ENCODE peak calls at places on chromosomes 13 and 19, in seven cellular contexts. X, D, A, Q, B, J and I are unnamed samples.
A peak's percentile ranks its signal among the peaks of the same experiment; 100 is the strongest.

GRCh38 chr13:113918981-113919646 is 54.8 kb downstream of the C13orf46 start:
- DNase-seq in X (peak; percentile 46), D (no peak), A (peak; percentile 52), Q (no peak), B (no peak), J (no peak), I (peak; percentile 61)

GRCh38 chr19:49553451-49554271 is 25.9 kb downstream of the RCN3 start:
- DNase-seq in X (no peak), D (no peak), A (no peak), Q (no peak), B (no peak), J (no peak), I (no peak)

GRCh38 chr19:7554990-7555864 is 19.7 kb downstream of the PNPLA6 start:
- DNase-seq in X (no peak), D (peak; percentile 61), A (no peak), Q (no peak), B (no peak), J (peak; percentile 51), I (no peak)

GRCh38 chr13:113596321-113597200 is 12.0 kb downstream of the TFDP1 start:
- DNase-seq in X (peak; percentile 24), D (peak; percentile 36), A (peak; percentile 44), Q (no peak), B (no peak), J (no peak), I (no peak)

GRCh38 chr13:112629161-112629560 is 41.2 kb upstream of the TUBGCP3 start:
- DNase-seq in X (peak; percentile 5), D (no peak), A (no peak), Q (no peak), B (no peak), J (no peak), I (no peak)

GRCh38 chr13:78876915-78877549 is 218.1 kb upstream of the OBI1 start:
- DNase-seq in X (no peak), D (no peak), A (no peak), Q (no peak), B (no peak), J (no peak), I (no peak)

GRCh38 chr13:44149821-44150220 is 223.8 kb upstream of the SERP2 start:
- DNase-seq in X (no peak), D (no peak), A (no peak), Q (no peak), B (no peak), J (no peak), I (no peak)

GRCh38 chr13:96297360-96297759 is 207.5 kb downstream of the HS6ST3 start:
- DNase-seq in X (no peak), D (no peak), A (no peak), Q (no peak), B (no peak), J (no peak), I (no peak)

GRCh38 chr13:23806874-23807522 is 82.2 kb downstream of the MIPEP start:
- DNase-seq in X (no peak), D (no peak), A (no peak), Q (no peak), B (no peak), J (no peak), I (no peak)

GRCh38 chr13:70812481-70812880 is 704.2 kb upstream of the KLHL1 start:
- DNase-seq in X (no peak), D (no peak), A (no peak), Q (no peak), B (no peak), J (no peak), I (no peak)

GRCh38 chr13:113912596-113912995 is 48.7 kb upstream of the GAS6 start:
- DNase-seq in X (no peak), D (no peak), A (no peak), Q (no peak), B (no peak), J (no peak), I (no peak)

GRCh38 chr19:49590971-49591730 is at the start of gene PRR12:
- DNase-seq in X (no peak), D (peak; percentile 74), A (no peak), Q (peak; percentile 64), B (peak; percentile 64), J (peak; percentile 83), I (no peak)

GRCh38 chr19:8366961-8367326 is 3.0 kb downstream of the ANGPTL4 start:
- DNase-seq in X (no peak), D (no peak), A (no peak), Q (peak; percentile 47), B (no peak), J (peak; percentile 66), I (no peak)

GRCh38 chr13:80726895-80727294 is 386.0 kb upstream of the SPRY2 start:
- DNase-seq in X (no peak), D (no peak), A (no peak), Q (no peak), B (no peak), J (no peak), I (no peak)

GRCh38 chr19:1407662-1408299 is 395 bp downstream of the DAZAP1 start:
- DNase-seq in X (no peak), D (peak; percentile 73), A (no peak), Q (peak; percentile 62), B (peak; percentile 32), J (peak; percentile 74), I (no peak)

GRCh38 chr13:80048030-80048429 is 292.9 kb downstream of the SPRY2 start:
- DNase-seq in X (no peak), D (no peak), A (no peak), Q (no peak), B (no peak), J (no peak), I (no peak)

GRCh38 chr19:46970815-46971214 is 48.8 kb upstream of the NPAS1 start:
- DNase-seq in X (no peak), D (no peak), A (no peak), Q (peak; percentile 84), B (no peak), J (no peak), I (no peak)

GRCh38 chr13:73767191-73767741 is 366.9 kb downstream of the KLF12 start:
- DNase-seq in X (no peak), D (no peak), A (no peak), Q (no peak), B (no peak), J (no peak), I (no peak)

DNA sequence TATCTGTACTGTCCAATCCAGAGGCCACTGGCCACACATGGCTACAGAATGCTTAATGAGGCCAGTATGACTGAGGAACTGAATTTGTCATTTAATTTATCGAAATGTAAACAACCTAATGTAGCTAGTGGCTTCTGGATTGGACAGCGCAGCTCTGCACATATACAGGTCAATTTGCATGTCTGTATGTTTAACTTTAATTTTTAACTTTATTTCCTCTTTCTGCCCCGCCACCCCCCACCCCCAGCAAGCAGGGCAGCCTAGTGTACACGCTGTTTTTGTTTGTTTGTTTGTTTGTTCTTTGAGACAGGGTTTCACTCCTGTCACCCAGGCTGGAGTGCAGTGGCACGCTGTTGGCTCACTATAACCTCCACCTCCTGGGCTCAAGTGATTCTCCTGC is 15.5 kb downstream of the ZSWIM9 start:
- DNase-seq in X (no peak), D (no peak), A (no peak), Q (no peak), B (no peak), J (no peak), I (peak; percentile 28)
- H3K4me3 ChIP-seq in X (no peak overlapping the region), D (no peak overlapping the region), A (no peak overlapping the region), Q (no peak overlapping the region), B (no peak overlapping the region), J (no peak overlapping the region), I (no peak overlapping the region)

DNA sequence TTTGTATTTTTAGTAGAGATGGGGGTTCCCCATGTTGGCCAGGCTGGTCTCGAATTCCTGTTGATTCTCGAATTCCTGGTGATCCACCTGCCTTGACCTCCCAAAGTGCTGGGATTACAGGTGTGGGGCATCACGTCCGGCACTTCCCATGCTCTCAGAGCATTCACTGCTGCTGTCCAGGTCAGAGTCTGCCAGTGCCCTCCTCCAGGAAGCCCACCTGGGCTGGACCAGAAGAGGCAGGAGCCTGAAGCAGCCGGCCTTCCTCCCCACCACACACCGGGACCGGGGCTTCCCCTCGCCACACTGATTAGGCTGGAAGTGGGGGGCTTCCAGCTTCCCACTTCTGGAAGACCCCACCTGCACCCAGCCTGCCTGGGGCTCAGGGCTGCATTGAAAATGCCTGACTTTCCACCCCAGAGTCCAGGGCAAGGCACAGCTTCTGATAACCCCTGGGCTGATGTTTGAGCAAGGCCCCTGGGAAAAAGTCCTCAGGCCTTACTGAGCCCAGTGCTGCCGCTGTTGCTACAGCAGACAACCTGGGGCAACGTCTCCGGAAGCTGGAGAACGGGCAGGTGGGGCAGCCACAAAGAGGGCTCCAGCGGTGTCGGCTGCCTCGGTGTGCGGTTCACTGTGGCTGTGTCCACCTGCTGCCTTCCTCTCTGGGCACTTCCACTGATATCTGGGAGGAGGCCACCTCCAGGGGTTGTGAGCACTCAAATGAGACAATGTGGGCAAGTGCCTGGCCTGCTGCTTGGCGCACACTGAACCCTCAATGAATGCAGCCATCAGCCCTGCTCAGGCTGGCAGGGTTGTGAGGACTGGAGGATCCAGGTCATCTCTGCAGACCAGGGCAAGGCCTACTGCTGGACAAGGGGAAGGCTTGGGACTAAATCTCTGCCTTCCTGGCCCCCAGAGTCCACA is 22.6 kb downstream of the CEBPA start:
- DNase-seq in X (no peak), D (no peak), A (no peak), Q (no peak), B (no peak), J (no peak), I (no peak)
- H3K4me1 ChIP-seq in X (no peaks in the 10 kb centered on the region), D (peaks cover 45% of the 10 kb centered on the region), A (peaks cover 24% of the 10 kb centered on the region), Q (peaks cover 1% of the 10 kb centered on the region), B (no peaks in the 10 kb centered on the region), J (no peaks in the 10 kb centered on the region), I (no peaks in the 10 kb centered on the region)

GRCh38 chr19:41363753-41364545 is at the start of gene B9D2:
- DNase-seq in X (peak; percentile 98), D (peak; percentile 99), A (peak; percentile 99), Q (peak; percentile 98), B (peak; percentile 95), J (peak; percentile 97), I (peak; percentile 94)

GRCh38 chr19:41364546-41365391 is 820 bp upstream of the B9D2 start:
- DNase-seq in X (no peak), D (no peak), A (no peak), Q (no peak), B (no peak), J (no peak), I (no peak)

GRCh38 chr19:41362143-41362847 is 1.7 kb downstream of the B9D2 start:
- DNase-seq in X (no peak), D (no peak), A (no peak), Q (no peak), B (no peak), J (no peak), I (no peak)

GRCh38 chr19:41366089-41366488 is 2.1 kb upstream of the B9D2 start:
- DNase-seq in X (no peak), D (no peak), A (no peak), Q (no peak), B (no peak), J (no peak), I (no peak)

DNA sequence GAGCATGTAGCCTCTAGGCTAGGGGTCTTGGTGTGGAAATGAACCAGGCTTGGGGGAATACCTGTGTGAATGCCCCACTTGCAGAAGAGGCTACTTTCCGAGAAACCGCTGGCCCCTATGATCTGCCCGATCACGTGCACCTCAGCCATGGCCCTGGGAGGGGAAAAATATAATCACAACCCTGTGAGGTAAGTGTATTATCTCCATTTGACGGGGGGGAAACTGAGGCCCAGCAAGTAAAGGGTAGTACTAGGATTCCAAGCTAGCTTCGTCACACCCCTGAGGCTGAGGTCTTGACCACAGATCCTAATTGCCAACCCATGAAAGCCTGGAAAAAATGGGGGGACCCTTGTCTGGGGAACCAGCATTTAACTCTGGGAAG is 587 bp downstream of the B9D2 start:
- DNase-seq in X (no peak), D (no peak), A (no peak), Q (no peak), B (no peak), J (no peak), I (no peak)
- H3K4me3 ChIP-seq in X (peak overlapping the region; percentile 74), D (peak overlapping the region; percentile 68), A (peak overlapping the region; percentile 76), Q (peak overlapping the region; percentile 73), B (peak overlapping the region; percentile 81), J (peak overlapping the region; percentile 79), I (peak overlapping the region; percentile 80)

GRCh38 chr19:39408392-39409206 is 2.0 kb downstream of the ZFP36 start:
- DNase-seq in X (no peak), D (no peak), A (no peak), Q (no peak), B (no peak), J (no peak), I (no peak)
- H3K4me1 ChIP-seq in X (no peaks in the 10 kb centered on the region), D (peaks cover 36% of the 10 kb centered on the region), A (peaks cover 53% of the 10 kb centered on the region), Q (peaks cover 44% of the 10 kb centered on the region), B (peaks cover 47% of the 10 kb centered on the region), J (peaks cover 5% of the 10 kb centered on the region), I (peaks cover 4% of the 10 kb centered on the region)